ENCODE peak calls at places on chromosome 11, in seven cellular contexts. D is uterus; R is activated CD4-positive, alpha-beta T cell treated with anti-CD3 and anti-CD28 coated beads, Interleukin-2, amount 50 U/mL, for 24 hours; M is EH; T is amniotic epithelial cell; N is NCI-H510A; H is bronchial epithelial cell. Y is an unnamed sample.

GRCh38 chr11:28110108-28110838 is 2.1 kb downstream of the METTL15 start:
- DNase-seq in D (peak; percentile 64), R (peak; percentile 30), M (peak; percentile 82), T (peak; percentile 80), N (peak; percentile 32), H (peak; percentile 51), Y (peak; percentile 79)

GRCh38 chr11:90639687-90640086 is 416.8 kb upstream of the CHORDC1 start:
- DNase-seq in D (no peak), R (no peak), M (no peak), T (peak; percentile 10), N (no peak), H (peak; percentile 30), Y (no peak)

GRCh38 chr11:125070699-125071254 is 7.7 kb downstream of the SLC37A2 start:
- DNase-seq in D (peak; percentile 36), R (no peak), M (peak; percentile 61), T (peak; percentile 87), N (no peak), H (peak; percentile 88), Y (no peak)

GRCh38 chr11:65279713-65280459 is 18.1 kb downstream of the POLA2 start:
- DNase-seq in D (peak; percentile 62), R (no peak), M (peak; percentile 88), T (peak; percentile 98), N (no peak), H (peak; percentile 95), Y (no peak)

GRCh38 chr11:134036484-134037092 is 32.3 kb upstream of the JAM3 start:
- DNase-seq in D (no peak), R (no peak), M (no peak), T (no peak), N (no peak), H (no peak), Y (peak; percentile 47)

GRCh38 chr11:1922411-1923113 is 3.1 kb downstream of the TNNT3 start:
- DNase-seq in D (peak; percentile 63), R (no peak), M (no peak), T (no peak), N (no peak), H (no peak), Y (peak; percentile 1)

GRCh38 chr11:14927146-14927545 is 35.1 kb upstream of the CYP2R1 start:
- DNase-seq in D (no peak), R (no peak), M (peak; percentile 59), T (peak; percentile 11), N (no peak), H (peak; percentile 73), Y (no peak)

GRCh38 chr11:77082838-77083552 is 16.2 kb downstream of the CAPN5 start:
- DNase-seq in D (peak; percentile 47), R (peak; percentile 19), M (peak; percentile 73), T (peak; percentile 25), N (no peak), H (no peak), Y (no peak)

GRCh38 chr11:64900263-64900678 is 16.7 kb downstream of the ATG2A start:
- DNase-seq in D (no peak), R (no peak), M (no peak), T (no peak), N (no peak), H (peak; percentile 64), Y (no peak)

GRCh38 chr11:120413480-120413879 is 77.3 kb downstream of the ARHGEF12 start:
- DNase-seq in D (no peak), R (no peak), M (peak; percentile 89), T (peak; percentile 94), N (no peak), H (peak; percentile 78), Y (no peak)

GRCh38 chr11:72896431-72896830 is 82.2 kb downstream of the ATG16L2 start:
- DNase-seq in D (no peak), R (no peak), M (peak; percentile 29), T (no peak), N (no peak), H (no peak), Y (no peak)

GRCh38 chr11:36149538-36150242 is 139.5 kb downstream of the COMMD9 start:
- DNase-seq in D (peak; percentile 38), R (peak; percentile 0), M (peak; percentile 99), T (peak; percentile 98), N (no peak), H (peak; percentile 99), Y (peak; percentile 42)

GRCh38 chr11:90113541-90113940 is 20.9 kb upstream of the NAALAD2 start:
- DNase-seq in D (no peak), R (no peak), M (no peak), T (no peak), N (no peak), H (no peak), Y (no peak)

GRCh38 chr11:15618583-15619032 is 503.9 kb downstream of the INSC start:
- DNase-seq in D (no peak), R (no peak), M (no peak), T (no peak), N (no peak), H (no peak), Y (no peak)

GRCh38 chr11:9662273-9662672 is 1.6 kb upstream of the SWAP70 start:
- DNase-seq in D (no peak), R (no peak), M (no peak), T (peak; percentile 46), N (no peak), H (no peak), Y (no peak)

GRCh38 chr11:97963528-97964331 is 1057.0 kb upstream of the CNTN5 start:
- DNase-seq in D (no peak), R (no peak), M (peak; percentile 49), T (peak; percentile 55), N (no peak), H (no peak), Y (no peak)

GRCh38 chr11:74452366-74452765 is 15.0 kb downstream of the KCNE3 start:
- DNase-seq in D (no peak), R (no peak), M (no peak), T (no peak), N (no peak), H (no peak), Y (no peak)

GRCh38 chr11:77495526-77495925 is 21.6 kb upstream of the PAK1 start:
- DNase-seq in D (no peak), R (no peak), M (no peak), T (no peak), N (no peak), H (no peak), Y (no peak)

GRCh38 chr11:1851437-1852180 is 1.3 kb upstream of the LSP1 start:
- DNase-seq in D (no peak), R (no peak), M (no peak), T (no peak), N (no peak), H (no peak), Y (no peak)

GRCh38 chr11:70707821-70708220 is 309.5 kb downstream of the CTTN start:
- DNase-seq in D (no peak), R (no peak), M (no peak), T (no peak), N (no peak), H (no peak), Y (no peak)

GRCh38 chr11:102234779-102235439 is 82.4 kb upstream of the BIRC3 start:
- DNase-seq in D (no peak), R (no peak), M (peak; percentile 64), T (peak; percentile 13), N (no peak), H (no peak), Y (no peak)

GRCh38 chr11:66840317-66841091 is 2.7 kb upstream of the RCE1 start:
- DNase-seq in D (no peak), R (no peak), M (no peak), T (peak; percentile 31), N (no peak), H (no peak), Y (no peak)

GRCh38 chr11:105229758-105230157 is 90.2 kb upstream of the CARD18 start:
- DNase-seq in D (no peak), R (no peak), M (no peak), T (no peak), N (no peak), H (no peak), Y (no peak)

GRCh38 chr11:16814410-16815046 is 76.1 kb downstream of the C11orf58 start:
- DNase-seq in D (no peak), R (no peak), M (no peak), T (no peak), N (no peak), H (no peak), Y (no peak)

GRCh38 chr11:111429066-111429506 is 50.0 kb upstream of the POU2AF1 start:
- DNase-seq in D (peak; percentile 69), R (peak; percentile 36), M (peak; percentile 60), T (peak; percentile 76), N (no peak), H (peak; percentile 41), Y (peak; percentile 26)

GRCh38 chr11:10934293-10934850 is 76.5 kb upstream of the ZBED5 start:
- DNase-seq in D (no peak), R (no peak), M (no peak), T (no peak), N (peak; percentile 7), H (no peak), Y (no peak)

GRCh38 chr11:6027501-6027900 is 3.1 kb downstream of the OR56A1 start:
- DNase-seq in D (no peak), R (no peak), M (peak; percentile 2), T (no peak), N (no peak), H (peak; percentile 22), Y (no peak)

GRCh38 chr11:13354335-13354734 is 76.7 kb downstream of the BMAL1 start:
- DNase-seq in D (no peak), R (no peak), M (peak; percentile 53), T (peak; percentile 22), N (no peak), H (peak; percentile 35), Y (peak; percentile 27)

GRCh38 chr11:37907461-37908223 is 1309.6 kb upstream of the RAG2 start:
- DNase-seq in D (no peak), R (no peak), M (no peak), T (no peak), N (no peak), H (no peak), Y (no peak)

GRCh38 chr11:36151933-36152580 is 137.2 kb downstream of the COMMD9 start:
- DNase-seq in D (no peak), R (no peak), M (no peak), T (no peak), N (no peak), H (no peak), Y (no peak)

GRCh38 chr11:117203069-117203407 is 3.9 kb downstream of the TAGLN start:
- DNase-seq in D (no peak), R (no peak), M (no peak), T (no peak), N (no peak), H (no peak), Y (no peak)